ENCODE peak calls at places on chromosomes 11 and 22, in five cellular contexts. T is left ventricle myocardium inferior, N is mesendoderm, H is hepatocyte, Q is astrocyte. E is an unnamed sample.

GRCh38 chr11:57311109-57311936 is 13.4 kb downstream of the TNKS1BP1 start:
- DNase-seq in T (peak; percentile 92), N (peak; percentile 98), H (peak; percentile 96), Q (peak; percentile 95), E (peak; percentile 61)

GRCh38 chr22:28759861-28760560 is 12.5 kb upstream of the CCDC117 start:
- DNase-seq in T (no peak), N (peak; percentile 40), H (no peak), Q (no peak), E (peak; percentile 72)

GRCh38 chr11:96045622-96046456 is 121.9 kb upstream of the MTMR2 start:
- DNase-seq in T (peak; percentile 21), N (peak; percentile 85), H (peak; percentile 74), Q (peak; percentile 84), E (peak; percentile 31)

GRCh38 chr22:19659805-19660345 is 54.4 kb upstream of the SEPTIN5 start:
- DNase-seq in T (no peak), N (no peak), H (no peak), Q (no peak), E (no peak)

GRCh38 chr11:17560281-17561110 is 13.4 kb downstream of the OTOG start:
- DNase-seq in T (no peak), N (peak; percentile 35), H (no peak), Q (no peak), E (no peak)

GRCh38 chr11:119880873-119881272 is 151.9 kb upstream of the NECTIN1 start:
- DNase-seq in T (no peak), N (no peak), H (no peak), Q (no peak), E (no peak)

GRCh38 chr22:30372915-30373314 is 14.3 kb downstream of the RNF215 start:
- DNase-seq in T (no peak), N (no peak), H (no peak), Q (no peak), E (no peak)

GRCh38 chr22:28329582-28330073 is 350.0 kb downstream of the TTC28 start:
- DNase-seq in T (no peak), N (no peak), H (no peak), Q (peak; percentile 78), E (no peak)

GRCh38 chr11:130737866-130738431 is 178.3 kb downstream of the SNX19 start:
- DNase-seq in T (peak; percentile 78), N (no peak), H (peak; percentile 41), Q (peak; percentile 98), E (no peak)

GRCh38 chr11:14645985-14646900 is 2.6 kb downstream of the PDE3B start:
- DNase-seq in T (no peak), N (no peak), H (no peak), Q (no peak), E (no peak)

GRCh38 chr11:111443032-111443431 is 64.0 kb upstream of the POU2AF1 start:
- DNase-seq in T (no peak), N (no peak), H (no peak), Q (no peak), E (no peak)

GRCh38 chr11:21040615-21041014 is 371.2 kb downstream of the NELL1 start:
- DNase-seq in T (no peak), N (no peak), H (no peak), Q (no peak), E (no peak)

GRCh38 chr11:2447253-2447950 is 2.6 kb downstream of the KCNQ1 start:
- DNase-seq in T (no peak), N (no peak), H (no peak), Q (no peak), E (no peak)

GRCh38 chr22:44338906-44339305 is 26.2 kb upstream of the SHISAL1 start:
- DNase-seq in T (no peak), N (no peak), H (no peak), Q (no peak), E (no peak)

GRCh38 chr22:26610983-26611382 is 6.8 kb downstream of the CRYBB1 start:
- DNase-seq in T (no peak), N (no peak), H (no peak), Q (peak; percentile 35), E (no peak)

GRCh38 chr11:117819096-117820040 is 5.2 kb downstream of the FXYD2 start:
- DNase-seq in T (peak; percentile 71), N (peak; percentile 94), H (peak; percentile 90), Q (peak; percentile 32), E (peak; percentile 74)

GRCh38 chr11:111461460-111462240 is 50.5 kb downstream of the BTG4 start:
- DNase-seq in T (no peak), N (no peak), H (no peak), Q (no peak), E (no peak)

DNA sequence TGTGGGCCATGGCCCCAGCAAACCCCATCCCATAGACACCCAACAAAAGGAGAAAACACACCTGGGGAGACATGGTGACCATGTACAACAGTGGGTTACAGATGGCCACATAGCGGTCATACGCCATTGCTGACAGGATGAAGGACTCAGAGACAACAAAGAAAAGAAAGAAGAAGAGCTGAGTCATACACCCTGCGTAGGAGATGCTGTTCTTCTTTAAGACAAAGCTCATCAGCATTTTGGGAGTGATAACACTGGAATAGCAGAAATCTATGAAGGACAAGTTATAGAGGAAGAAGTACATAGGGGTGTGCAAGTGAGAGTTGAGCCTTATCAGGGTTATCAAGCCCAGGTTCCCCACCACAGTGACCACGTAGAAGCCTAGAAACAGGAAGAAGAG is 4.9 kb downstream of the OR8B8 start:
- DNase-seq in T (no peak), N (no peak), H (no peak), Q (no peak), E (no peak)
- H3K27ac ChIP-seq in T (no peak overlapping the region), N (no peak overlapping the region), H (no peak overlapping the region), Q (no peak overlapping the region), E (no peak overlapping the region)

DNA sequence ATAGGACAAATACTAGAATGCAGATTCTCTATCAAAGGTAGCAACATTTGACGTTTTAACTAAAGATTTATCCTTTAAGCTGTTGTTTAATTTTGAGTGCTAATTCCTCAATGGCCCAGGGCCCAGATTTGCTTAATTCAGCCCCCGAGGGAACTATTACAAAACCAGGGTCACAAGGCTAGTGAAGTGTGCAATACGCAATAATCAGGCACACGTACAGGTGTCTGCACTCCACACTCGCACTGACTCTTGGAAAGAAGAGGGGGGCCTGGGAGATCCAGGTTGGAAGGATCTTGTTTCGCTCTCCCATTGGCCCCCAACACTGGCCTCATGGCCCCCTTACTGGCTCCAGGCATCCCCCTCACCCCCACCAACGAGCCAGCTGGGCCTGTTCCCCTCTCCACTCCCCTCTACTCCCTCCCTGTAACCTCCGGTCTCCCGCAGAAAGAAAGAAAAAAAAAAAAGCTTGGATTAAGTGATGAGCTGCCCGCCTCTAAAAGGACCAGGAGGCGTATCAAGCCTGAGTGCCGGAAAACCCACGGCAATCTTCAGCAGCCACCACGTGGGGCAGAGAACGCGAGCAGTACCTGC is 2.2 kb upstream of the KIRREL3 start:
- DNase-seq in T (no peak), N (no peak), H (no peak), Q (no peak), E (no peak)
- H3K27me3 ChIP-seq in T (peaks cover 100% of the 10 kb centered on the region), N (peaks cover 38% of the 10 kb centered on the region), H (peaks cover 89% of the 10 kb centered on the region), Q (no peaks in the 10 kb centered on the region), E (peaks cover 34% of the 10 kb centered on the region)

DNA sequence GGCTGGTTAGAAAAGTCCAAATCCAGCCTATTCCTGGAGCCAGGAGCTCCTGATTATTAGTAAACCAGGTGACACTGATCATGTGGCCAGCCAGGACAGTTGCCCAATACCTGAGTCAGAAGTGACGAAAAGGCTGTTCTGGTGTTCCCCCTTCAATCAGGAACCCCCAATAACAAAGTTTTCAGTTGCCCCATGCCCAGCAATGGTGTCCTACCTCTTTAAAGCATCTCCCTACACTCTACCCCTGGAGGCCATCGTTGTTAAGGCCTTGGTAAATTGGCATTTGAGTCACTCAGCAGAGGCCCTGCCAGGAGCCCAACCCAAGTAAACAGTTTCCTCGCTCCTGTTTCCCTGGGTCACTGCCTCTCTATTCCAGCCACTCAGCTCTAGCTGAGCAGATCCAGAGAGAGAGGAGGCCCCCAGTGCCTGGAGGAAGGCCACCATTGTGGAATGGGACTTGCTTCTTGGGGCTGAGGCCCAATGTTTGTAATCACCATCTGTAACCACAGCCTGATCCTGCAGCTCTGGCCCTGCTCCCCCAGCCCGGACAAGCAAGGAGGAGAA is 25.0 kb downstream of the ARHGAP1 start:
- DNase-seq in T (peak; percentile 56), N (peak; percentile 65), H (peak; percentile 59), Q (peak; percentile 63), E (no peak)
- H3K4me1 ChIP-seq in T (peaks cover 71% of the 10 kb centered on the region), N (peaks cover 9% of the 10 kb centered on the region), H (peaks cover 23% of the 10 kb centered on the region), Q (peaks cover 19% of the 10 kb centered on the region), E (peaks cover 1% of the 10 kb centered on the region)

DNA sequence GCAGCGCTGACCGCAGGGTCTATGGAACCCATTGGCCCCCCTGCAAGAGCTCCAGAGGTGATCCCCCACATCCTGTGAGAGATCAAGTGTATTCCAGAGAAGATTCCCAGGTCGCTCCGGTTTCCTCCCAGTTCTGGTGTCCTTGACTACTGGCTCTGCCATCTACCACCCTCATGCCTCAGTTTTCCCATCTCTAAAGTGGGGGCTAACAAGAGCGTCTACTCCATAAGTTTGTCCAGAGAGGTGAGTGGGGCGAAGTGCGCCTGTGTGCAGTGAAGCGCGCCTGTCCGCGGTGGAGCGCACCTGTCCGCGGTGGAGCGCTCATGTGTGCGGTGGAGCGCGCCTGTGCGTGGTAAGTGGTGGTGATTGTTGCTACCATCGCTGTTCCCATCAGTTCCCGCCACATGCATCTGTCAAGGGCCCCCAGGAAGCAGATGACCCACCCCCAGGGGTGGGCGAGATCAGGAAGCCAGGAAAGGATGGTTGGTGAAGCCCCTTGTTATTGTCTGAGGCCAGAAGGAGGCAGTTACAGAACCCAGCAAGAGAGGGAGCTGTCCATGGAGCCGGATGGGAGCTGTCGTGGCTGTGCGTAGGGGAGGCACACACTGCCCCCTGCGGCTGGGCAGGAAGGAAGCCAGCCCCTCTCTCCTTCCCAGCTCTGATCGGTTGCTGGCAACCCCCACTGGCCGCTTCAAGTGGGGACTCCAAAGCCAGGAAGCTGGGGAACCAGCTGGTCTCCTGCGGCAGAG is 73.2 kb upstream of the FGF3 start:
- DNase-seq in T (no peak), N (peak; percentile 86), H (no peak), Q (no peak), E (peak; percentile 61)
- H3K27ac ChIP-seq in T (no peak overlapping the region), N (no peak overlapping the region), H (no peak overlapping the region), Q (no peak overlapping the region), E (no peak overlapping the region)

DNA sequence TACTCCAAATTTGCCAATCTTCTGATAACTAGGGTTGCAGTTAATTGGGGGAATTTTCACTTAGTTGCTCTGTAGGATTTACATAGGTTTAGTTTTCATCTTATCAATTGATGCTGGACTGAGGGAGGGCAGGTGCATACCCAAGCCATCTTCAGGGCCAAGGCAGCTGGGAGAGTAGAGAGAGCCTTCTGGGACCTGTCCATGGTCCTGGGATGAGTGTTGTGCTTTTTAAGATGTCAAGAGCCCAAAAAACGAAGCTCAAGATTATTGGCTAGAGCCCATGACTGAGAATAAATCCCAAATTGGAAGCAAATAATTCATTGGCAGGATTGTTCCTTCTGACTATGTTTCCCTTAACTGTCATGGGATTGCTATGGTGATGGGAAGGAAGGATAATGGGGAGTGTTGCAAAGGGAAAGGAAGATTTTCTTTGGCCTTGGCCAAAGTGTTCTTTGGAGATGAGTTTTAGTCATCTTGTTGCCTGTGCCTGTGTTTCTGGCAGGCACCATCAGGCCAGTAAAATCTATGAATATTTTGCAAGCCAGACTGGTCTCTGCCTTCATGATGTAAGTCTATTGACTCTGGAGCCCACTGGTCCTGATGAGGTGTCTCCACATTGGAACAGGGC is 4.5 kb downstream of the SLC22A6 start:
- DNase-seq in T (no peak), N (peak; percentile 37), H (peak; percentile 48), Q (no peak), E (no peak)
- H3K27me3 ChIP-seq in T (no peaks in the 10 kb centered on the region), N (no peaks in the 10 kb centered on the region), H (no peaks in the 10 kb centered on the region), Q (no peaks in the 10 kb centered on the region), E (no peaks in the 10 kb centered on the region)

GRCh38 chr11:61919841-61920631 is 2.7 kb upstream of the RAB3IL1 start:
- DNase-seq in T (peak; percentile 15), N (peak; percentile 44), H (peak; percentile 64), Q (no peak), E (no peak)
- H3K4me1 ChIP-seq in T (peaks cover 72% of the 10 kb centered on the region), N (peaks cover 6% of the 10 kb centered on the region), H (peaks cover 42% of the 10 kb centered on the region), Q (peaks cover 16% of the 10 kb centered on the region), E (peaks cover 3% of the 10 kb centered on the region)

E was measured in iPS DF 6.9.